ENCODE peak calls at places on chromosomes 13 and 19, in seven cellular contexts. E is mesendoderm, L is thoracic aorta, G is ovary, H is thyroid gland, O is neural progenitor cell, R is H7. A is an unnamed sample. For H3K27me3, the result is how much of the 10 kb centered on the place peaks cover.

GRCh38 chr13:59458908-59459579 is 704.7 kb downstream of the DIAPH3 start:
- DNase-seq in E (peak), L (no peak), R (no peak), G (no peak), O (peak), H (no peak), A (no peak)

GRCh38 chr13:99893567-99893966 is 78.0 kb downstream of the ZIC5 start:
- DNase-seq in G (no peak), L (no peak), H (no peak), R (peak), E (no peak), O (no peak), A (no peak)

GRCh38 chr19:3868770-3869456 is at the start of gene ZFR2:
- DNase-seq in E (peak), R (peak), G (no peak), O (peak), L (no peak), H (no peak), A (no peak)

GRCh38 chr19:3656747-3657394 is 30.3 kb upstream of the CACTIN start:
- DNase-seq in E (no peak), H (no peak), L (no peak), O (no peak), R (peak), G (no peak), A (no peak)

GRCh38 chr19:4182082-4182926 is at the start of the genes ANKRD24 and SIRT6:
- DNase-seq in O (peak), G (peak), R (peak), L (peak), E (peak), H (peak), A (peak)

GRCh38 chr13:76882431-76882830 is 3.8 kb downstream of the KCTD12 start:
- DNase-seq in H (no peak), E (no peak), L (no peak), O (no peak), G (no peak), R (no peak), A (peak)

GRCh38 chr19:7421941-7422744 is 66.7 kb downstream of the PEX11G start:
- DNase-seq in L (no peak), H (no peak), O (no peak), G (no peak), E (peak), R (no peak), A (no peak)

GRCh38 chr19:58045411-58046050 is 11.7 kb downstream of the ZSCAN1 start:
- DNase-seq in G (no peak), E (no peak), L (no peak), H (no peak), O (no peak), R (no peak), A (no peak)

GRCh38 chr13:113929628-113930615 is 44.0 kb downstream of the C13orf46 start:
- DNase-seq in L (peak), H (no peak), O (no peak), R (peak), E (no peak), G (peak), A (peak)

GRCh38 chr13:51425410-51426042 is 27.3 kb downstream of the INTS6 start:
- DNase-seq in L (no peak), E (peak), G (no peak), H (no peak), R (no peak), O (no peak), A (no peak)

GRCh38 chr13:99198630-99199029 is 2.0 kb upstream of the UBAC2 start:
- DNase-seq in E (no peak), G (no peak), R (no peak), O (no peak), L (no peak), H (no peak), A (no peak)

GRCh38 chr13:106433066-106433465 is 102.4 kb downstream of the EFNB2 start:
- DNase-seq in L (no peak), E (no peak), R (no peak), O (no peak), G (no peak), H (no peak), A (no peak)

GRCh38 chr19:56678205-56678604 is 6.6 kb upstream of the ZNF835 start:
- DNase-seq in G (no peak), R (no peak), E (no peak), H (no peak), O (no peak), L (no peak), A (no peak)

GRCh38 chr19:41871573-41872383 is 5.3 kb upstream of the CD79A start:
- DNase-seq in O (no peak), H (no peak), L (no peak), R (peak), G (no peak), E (peak), A (no peak)

GRCh38 chr13:23739597-23739996 is 149.6 kb downstream of the MIPEP start:
- DNase-seq in E (no peak), H (no peak), G (no peak), L (no peak), R (no peak), O (no peak), A (no peak)

GRCh38 chr19:58483776-58484175 is 7.6 kb downstream of the ZNF446 start:
- DNase-seq in R (no peak), E (no peak), G (no peak), H (no peak), L (no peak), O (no peak), A (no peak)

DNA sequence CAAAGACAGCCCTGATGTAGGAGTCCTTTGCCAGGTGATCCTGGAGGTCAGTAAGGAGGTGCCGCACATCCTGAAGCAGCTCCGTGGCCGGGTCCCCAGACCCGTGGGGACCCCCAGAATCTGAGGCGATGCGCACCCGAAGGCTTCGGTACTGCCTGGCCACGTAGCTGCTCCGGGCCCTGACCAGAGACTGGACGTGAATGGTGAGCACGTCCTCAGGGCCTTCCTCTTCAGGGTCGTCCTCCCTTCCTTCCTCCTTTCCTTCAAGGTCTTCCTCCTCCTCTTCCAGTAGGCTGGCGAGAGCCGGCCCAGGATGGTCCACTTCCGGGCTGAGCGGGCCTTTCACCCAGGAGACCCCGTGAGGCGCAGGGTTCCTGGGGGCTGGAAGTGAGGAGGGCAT is 7.5 kb downstream of the RINL start:
- DNase-seq in R (peak), H (no peak), O (no peak), L (no peak), G (no peak), E (no peak), A (no peak)
- H3K4me3 ChIP-seq in R (peak), H (no peak), O (no peak), L (no peak), G (no peak), E (no peak), A (no peak)

GRCh38 chr19:13053761-13054604 is 48.7 kb downstream of the LYL1 start:
- DNase-seq in O (peak), E (peak), L (no peak), H (peak), G (peak), R (peak), A (peak)

GRCh38 chr19:13052447-13053232 is 50.0 kb downstream of the LYL1 start:
- DNase-seq in E (no peak), H (no peak), G (no peak), R (no peak), O (no peak), L (no peak), A (no peak)

GRCh38 chr19:13050274-13050673 is 52.4 kb downstream of the LYL1 start:
- DNase-seq in R (no peak), O (no peak), G (no peak), E (no peak), L (no peak), H (no peak), A (no peak)

GRCh38 chr19:13053238-13053637 is 49.4 kb downstream of the LYL1 start:
- DNase-seq in E (no peak), G (no peak), H (no peak), R (no peak), O (no peak), L (no peak), A (no peak)

GRCh38 chr19:13051581-13052165 is 51.0 kb downstream of the LYL1 start:
- DNase-seq in H (peak), E (peak), O (peak), L (no peak), R (peak), G (peak), A (peak)
- H3K27me3 ChIP-seq in H (under half), E (under half), O (half or more), L (under half), R (half or more), G (under half), A (under half)

GRCh38 chr13:48533986-48534600 is 1.2 kb upstream of the RCBTB2 start:
- DNase-seq in R (no peak), L (no peak), G (no peak), E (peak), O (peak), H (no peak), A (no peak)
- H3K4me3 ChIP-seq in R (no peak), L (no peak), G (no peak), E (no peak), O (no peak), H (no peak), A (no peak)

GRCh38 chr19:33388817-33389573 is 15.5 kb downstream of the CEBPG start:
- DNase-seq in L (no peak), R (peak), E (no peak), O (no peak), H (peak), G (no peak), A (no peak)

GRCh38 chr19:33389574-33390119 is 16.1 kb downstream of the CEBPG start:
- DNase-seq in E (no peak), G (peak), O (no peak), H (no peak), R (no peak), L (no peak), A (no peak)

GRCh38 chr19:33391631-33392249 is 18.2 kb downstream of the CEBPG start:
- DNase-seq in G (no peak), O (no peak), L (no peak), E (no peak), H (no peak), R (no peak), A (no peak)

GRCh38 chr19:33390908-33391630 is 17.6 kb downstream of the CEBPG start:
- DNase-seq in O (no peak), H (no peak), L (no peak), E (no peak), G (peak), R (peak), A (no peak)

GRCh38 chr19:33390120-33390907 is 16.8 kb downstream of the CEBPG start:
- DNase-seq in H (peak), G (peak), R (peak), L (no peak), O (no peak), E (no peak), A (peak)
- H3K27me3 ChIP-seq in H (under half), G (under half), R (under half), L (under half), O (under half), E (under half), A (under half)

DNA sequence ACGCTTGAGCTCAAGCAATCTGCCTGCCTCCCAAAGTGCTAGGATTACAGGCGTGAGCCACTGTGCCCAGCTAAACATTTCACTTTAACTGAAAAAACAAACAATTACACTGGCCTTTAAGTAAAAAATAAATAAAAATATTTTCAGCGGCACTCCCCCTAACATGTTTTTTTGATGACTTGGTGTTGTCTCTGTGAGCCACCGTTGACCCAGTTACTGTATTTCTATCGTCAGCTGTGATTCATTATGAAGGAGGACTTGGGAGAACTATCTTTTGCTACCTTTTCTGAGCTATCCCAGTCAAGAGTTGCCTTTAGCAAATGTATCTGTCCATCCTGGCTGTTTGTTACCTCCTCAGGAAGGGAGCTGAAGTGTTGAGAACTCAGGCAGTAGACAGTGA is 18.5 kb upstream of the C19orf33 start:
- DNase-seq in G (no peak), E (no peak), L (no peak), H (no peak), O (no peak), R (no peak), A (no peak)
- H3K4me3 ChIP-seq in G (no peak), E (no peak), L (no peak), H (no peak), O (no peak), R (no peak), A (no peak)

GRCh38 chr19:49440439-49441209 is 703 bp downstream of the SLC17A7 start:
- DNase-seq in O (no peak), E (no peak), G (no peak), R (no peak), H (no peak), L (no peak), A (no peak)

GRCh38 chr19:49442354-49442753 is 1.0 kb upstream of the SLC17A7 start:
- DNase-seq in L (no peak), E (no peak), H (no peak), O (peak), G (no peak), R (peak), A (peak)

GRCh38 chr19:49442793-49443365 is 1.6 kb upstream of the SLC17A7 start:
- DNase-seq in E (peak), R (peak), H (peak), G (peak), L (peak), O (peak), A (peak)

GRCh38 chr19:49441960-49442350 is 628 bp upstream of the SLC17A7 start:
- DNase-seq in O (no peak), E (no peak), G (no peak), H (no peak), L (no peak), R (no peak), A (no peak)

GRCh38 chr19:49441210-49441959 is at the start of gene SLC17A7:
- DNase-seq in E (peak), O (peak), H (no peak), G (no peak), L (no peak), R (peak), A (peak)
- H3K27me3 ChIP-seq in E (under half), O (half or more), H (under half), G (under half), L (under half), R (half or more), A (under half)

DNA sequence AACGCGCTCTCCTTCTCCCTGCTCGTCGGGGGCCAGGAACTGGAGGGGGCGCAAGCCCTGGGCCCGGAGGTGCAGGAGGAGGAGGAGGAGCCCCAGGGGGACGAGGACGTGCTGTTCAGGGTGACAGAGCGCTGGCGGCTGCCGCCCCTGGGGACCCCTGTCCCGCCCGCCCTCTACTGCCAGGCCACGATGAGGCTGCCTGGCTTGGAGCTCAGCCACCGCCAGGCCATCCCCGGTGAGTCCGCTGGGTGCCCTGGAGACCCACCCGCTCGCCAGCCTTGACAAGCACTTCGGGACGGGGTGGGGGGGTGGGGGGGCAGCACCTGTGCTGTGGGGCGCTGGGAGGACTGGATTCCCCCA is 2.3 kb downstream of the MADCAM1 start:
- DNase-seq in O (no peak), E (no peak), R (peak), L (no peak), H (no peak), G (no peak), A (no peak)
- H3K4me3 ChIP-seq in O (no peak), E (no peak), R (peak), L (no peak), H (no peak), G (no peak), A (no peak)

DNA sequence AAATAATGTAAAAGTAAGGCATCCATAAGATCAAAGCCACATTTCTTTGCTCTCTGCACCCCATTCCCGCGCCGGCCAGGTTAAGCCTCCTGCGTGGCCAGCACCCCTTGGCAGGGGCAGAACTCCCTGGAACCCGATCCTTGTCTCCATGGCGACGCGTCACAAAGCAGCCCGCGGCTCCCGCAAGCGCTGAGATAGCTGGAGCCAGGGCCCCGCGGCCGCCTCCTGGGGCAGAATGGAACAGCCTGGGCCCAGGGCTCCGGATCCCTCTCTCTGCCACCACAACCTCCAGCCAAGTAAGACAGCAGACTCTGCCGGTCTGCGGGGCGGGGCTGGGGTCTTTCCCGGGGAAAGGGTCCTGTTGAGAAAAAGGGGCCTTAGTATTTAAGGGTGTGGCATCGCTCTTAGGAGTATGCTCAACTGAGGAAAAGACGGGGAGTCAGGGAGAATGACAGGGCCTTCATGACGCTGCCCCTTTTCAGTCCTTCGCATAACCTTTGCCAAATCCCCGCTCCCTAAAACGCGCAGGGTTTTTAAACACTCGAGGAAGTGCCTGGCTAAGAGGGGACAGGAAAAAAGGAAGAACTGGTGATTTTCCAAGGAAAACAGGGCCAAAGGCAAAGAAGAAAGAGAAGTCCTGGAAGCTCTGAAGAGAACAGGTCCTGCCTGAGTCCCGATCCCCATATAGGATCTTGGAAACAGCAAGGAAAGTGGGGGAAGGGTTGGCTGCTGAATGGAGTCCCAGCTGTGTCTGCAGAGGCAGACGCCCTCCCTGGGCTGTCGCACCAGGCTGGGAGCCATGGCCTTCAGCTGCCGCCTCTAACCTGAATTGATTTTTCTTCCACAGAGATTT is at the start of gene TEX26:
- DNase-seq in G (no peak), L (no peak), R (peak), E (peak), O (peak), H (no peak), A (no peak)
- H3K27me3 ChIP-seq in G (under half), L (under half), R (under half), E (under half), O (under half), H (under half), A (under half)

GRCh38 chr19:46497773-46498172 is 2.1 kb upstream of the PNMA8B start:
- DNase-seq in H (no peak), O (no peak), R (no peak), L (no peak), G (no peak), E (no peak), A (no peak)

GRCh38 chr19:46494115-46494935 is 1.3 kb downstream of the PNMA8B start:
- DNase-seq in L (no peak), O (peak), R (peak), G (peak), E (no peak), H (no peak), A (no peak)

GRCh38 chr19:46493236-46494114 is 2.2 kb downstream of the PNMA8B start:
- DNase-seq in E (peak), L (no peak), R (peak), G (peak), H (peak), O (peak), A (no peak)

GRCh38 chr19:46494936-46495788 is 505 bp downstream of the PNMA8B start:
- DNase-seq in O (peak), L (no peak), E (no peak), H (no peak), G (no peak), R (peak), A (no peak)

GRCh38 chr19:46495789-46496099 is at the start of gene PNMA8B:
- DNase-seq in H (peak), O (peak), G (peak), E (peak), R (peak), L (no peak), A (no peak)
- H3K4me3 ChIP-seq in H (peak), O (peak), G (peak), E (no peak), R (peak), L (peak), A (no peak)

A was measured in gastrocnemius medialis.